ENCODE peak calls at places on chromosome 6, in five cellular contexts. O is neural progenitor cell, P is endothelial cell of umbilical vein, U is SK-N-SH, W is cardiac fibroblast. Q is an unnamed sample.

GRCh38 chr6:56699066-56699654 is 56.5 kb upstream of the DST start:
- DNase-seq in W (peak; percentile 65), U (no peak), O (no peak), P (peak; percentile 63), Q (peak; percentile 44)

GRCh38 chr6:82570083-82570482 is 206.5 kb downstream of the TPBG start:
- DNase-seq in U (peak; percentile 42), P (no peak), O (no peak), W (no peak), Q (no peak)

GRCh38 chr6:85389180-85389797 is 60.6 kb upstream of the NT5E start:
- DNase-seq in W (no peak), U (no peak), P (no peak), O (no peak), Q (no peak)

GRCh38 chr6:15039136-15039535 is 206.7 kb upstream of the JARID2 start:
- DNase-seq in O (no peak), U (no peak), W (no peak), P (no peak), Q (no peak)

GRCh38 chr6:75748743-75749538 is at the start of gene MYO6:
- DNase-seq in U (peak; percentile 92), O (peak; percentile 91), P (peak; percentile 66), W (peak; percentile 67), Q (peak; percentile 76)

GRCh38 chr6:109515781-109516409 is 32.9 kb upstream of the ZBTB24 start:
- DNase-seq in O (no peak), P (no peak), W (no peak), U (no peak), Q (no peak)

GRCh38 chr6:51570168-51570921 is 517.1 kb downstream of the PKHD1 start:
- DNase-seq in W (no peak), P (no peak), U (no peak), O (no peak), Q (peak; percentile 49)

GRCh38 chr6:11606287-11606686 is 68.7 kb downstream of the TMEM170B start:
- DNase-seq in P (peak; percentile 85), W (no peak), O (no peak), U (no peak), Q (no peak)

GRCh38 chr6:129753422-129753821 is 43.4 kb upstream of the ARHGAP18 start:
- DNase-seq in U (no peak), W (peak; percentile 34), P (no peak), O (no peak), Q (no peak)
- H3K4me3 ChIP-seq in U (no peak overlapping the region), W (no peak overlapping the region), P (no peak overlapping the region), O (no peak overlapping the region), Q (no peak overlapping the region)

DNA sequence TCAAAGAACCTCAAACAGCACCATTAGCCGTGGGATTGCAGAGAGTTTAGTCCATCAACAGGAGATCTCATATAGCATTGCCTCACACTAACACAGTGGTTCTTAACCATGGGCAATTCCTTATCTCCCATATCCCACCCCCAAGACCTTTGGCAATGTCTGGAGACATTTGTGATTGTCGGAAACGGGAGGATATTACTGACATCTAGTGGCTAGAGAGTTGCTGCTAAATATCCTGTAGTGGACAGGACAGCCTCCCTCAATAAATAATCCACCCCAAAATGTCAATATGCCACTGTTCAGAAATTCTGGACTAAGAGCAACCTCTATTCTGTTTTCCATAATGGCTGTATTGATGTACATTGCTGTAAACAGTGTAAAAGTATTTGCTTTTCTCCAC is 210.1 kb upstream of the CCN2 start:
- DNase-seq in W (peak; percentile 77), U (no peak), O (peak; percentile 50), P (peak; percentile 70), Q (peak; percentile 58)
- TF ChIP-seq CTCF in W (peak; percentile 70), U (peak; percentile 69), O (peak; percentile 63), P (peak; percentile 34), Q (peak; percentile 69)

GRCh38 chr6:169453221-169453620 is 199.6 kb upstream of the THBS2 start:
- DNase-seq in O (no peak), U (no peak), P (no peak), W (no peak), Q (no peak)

GRCh38 chr6:169454204-169454871 is 200.7 kb upstream of the THBS2 start:
- DNase-seq in P (no peak), W (peak; percentile 56), U (no peak), O (no peak), Q (peak; percentile 59)

GRCh38 chr6:169452869-169453186 is 199.2 kb upstream of the THBS2 start:
- DNase-seq in U (no peak), W (no peak), O (no peak), P (no peak), Q (no peak)

GRCh38 chr6:169451065-169451840 is 197.6 kb upstream of the THBS2 start:
- DNase-seq in O (no peak), P (no peak), U (no peak), W (peak; percentile 5), Q (peak; percentile 8)

DNA sequence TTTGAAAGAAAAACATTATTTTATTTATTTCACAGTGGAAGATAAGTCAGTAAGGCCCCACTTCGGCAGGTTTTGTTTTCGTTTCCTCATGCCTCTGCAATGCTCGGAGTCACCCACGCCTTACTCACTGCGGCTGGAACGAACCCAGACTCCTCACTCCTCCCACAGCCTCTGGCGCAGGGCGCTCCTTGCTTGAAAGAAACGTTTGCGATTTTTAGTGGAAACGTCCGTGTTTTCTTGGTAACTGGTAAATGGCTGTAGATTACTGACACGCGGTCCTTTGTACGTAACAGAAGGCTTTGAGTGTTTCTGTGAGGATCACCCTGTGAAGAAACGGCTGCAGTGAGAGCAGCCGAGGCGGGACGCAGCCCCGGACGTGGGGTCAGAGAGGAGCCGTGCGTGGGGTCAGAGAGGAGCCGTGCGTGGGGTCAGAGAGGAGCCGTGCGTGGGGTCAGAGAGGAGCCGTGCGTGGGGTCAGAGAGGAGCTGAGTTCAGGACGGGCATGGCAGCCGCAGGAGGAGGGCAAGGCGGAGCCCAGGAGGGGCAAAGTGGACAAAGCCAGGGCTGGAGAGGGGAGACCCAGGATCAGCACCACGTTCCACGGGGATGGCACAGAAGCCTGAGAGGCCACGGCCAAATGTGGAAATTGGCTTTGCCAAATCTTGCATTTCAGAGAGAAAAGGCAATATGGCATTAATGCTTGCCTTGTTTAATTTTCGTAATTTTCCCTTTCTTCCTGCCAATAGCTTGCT is 198.6 kb upstream of the THBS2 start:
- DNase-seq in P (no peak), U (peak; percentile 57), O (no peak), W (peak; percentile 92), Q (peak; percentile 84)
- H3K4me3 ChIP-seq in P (no peak overlapping the region), U (peak overlapping the region; percentile 44), O (no peak overlapping the region), W (peak overlapping the region; percentile 51), Q (peak overlapping the region; percentile 31)

DNA sequence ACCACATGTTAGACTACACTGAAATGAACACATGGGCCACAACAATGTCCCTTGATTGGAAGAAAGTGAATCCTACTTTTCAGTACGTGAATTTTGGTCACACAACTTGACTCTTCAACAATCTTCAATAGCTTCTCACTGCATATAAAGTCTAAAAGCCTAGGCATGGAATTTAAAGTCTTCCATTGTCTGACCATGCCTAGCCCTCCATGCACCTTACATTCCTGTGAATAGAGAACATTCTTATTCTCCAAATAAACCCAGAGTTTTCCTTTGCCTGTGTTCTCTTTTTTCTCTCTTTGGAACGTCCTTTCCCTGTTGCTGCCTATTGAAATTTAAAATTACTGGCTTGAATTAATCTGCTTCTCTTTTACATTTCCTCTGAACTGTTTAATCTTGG is 207.5 kb downstream of the ASCC3 start:
- DNase-seq in U (no peak), P (no peak), O (peak; percentile 33), W (no peak), Q (no peak)
- TF ChIP-seq CTCF in U (no peak), P (no peak), O (no peak), W (no peak), Q (no peak)

GRCh38 chr6:43627008-43627825 is 1.8 kb downstream of the GTPBP2 start:
- DNase-seq in U (peak; percentile 75), O (no peak), P (peak; percentile 92), W (peak; percentile 95), Q (peak; percentile 93)
- H3K4me3 ChIP-seq in U (peak overlapping the region; percentile 24), O (peak overlapping the region; percentile 89), P (peak overlapping the region; percentile 2), W (peak overlapping the region; percentile 82), Q (no peak overlapping the region)

GRCh38 chr6:322205-322930 is 30.1 kb downstream of the DUSP22 start:
- DNase-seq in O (no peak), W (no peak), P (no peak), U (no peak), Q (no peak)
- TF ChIP-seq CTCF in O (no peak), W (no peak), P (no peak), U (peak; percentile 10), Q (no peak)

GRCh38 chr6:124223596-124223995 is 419.9 kb downstream of the NKAIN2 start:
- DNase-seq in U (no peak), P (no peak), O (no peak), W (peak; percentile 56), Q (peak; percentile 47)
- H3K4me3 ChIP-seq in U (no peak overlapping the region), P (no peak overlapping the region), O (no peak overlapping the region), W (no peak overlapping the region), Q (no peak overlapping the region)